ENCODE peak calls at places on chromosomes 11 and 22, in seven cellular contexts. E is SJCRH30, N is psoas muscle, Y is RWPE2, X is GM23338, O is left ventricle myocardium inferior, L is H1. F is an unnamed sample. For H3K4me1, the result is how much of the 10 kb centered on the place peaks cover.

GRCh38 chr11:17887779-17888178 is 125.1 kb downstream of the SERGEF start:
- DNase-seq in E (no peak), N (no peak), Y (no peak), X (peak), O (no peak), L (no peak), F (no peak)

GRCh38 chr11:133950874-133951483 is 5.8 kb downstream of the IGSF9B start:
- DNase-seq in E (no peak), N (no peak), Y (no peak), X (peak), O (peak), L (no peak), F (no peak)

GRCh38 chr11:117720061-117720511 is 76.9 kb downstream of the DSCAML1 start:
- DNase-seq in E (no peak), N (no peak), Y (no peak), X (peak), O (no peak), L (no peak), F (no peak)

GRCh38 chr11:131300304-131300703 is 70.1 kb upstream of the NTM start:
- DNase-seq in E (no peak), N (no peak), Y (no peak), X (no peak), O (no peak), L (no peak), F (no peak)

GRCh38 chr11:111312076-111312475 is 13.7 kb downstream of the POU2AF3 start:
- DNase-seq in E (no peak), N (no peak), Y (no peak), X (no peak), O (no peak), L (no peak), F (no peak)

GRCh38 chr11:63590024-63590788 is 24.0 kb downstream of the PLAAT3 start:
- DNase-seq in E (no peak), N (no peak), Y (no peak), X (no peak), O (no peak), L (no peak), F (no peak)

GRCh38 chr11:126485986-126486635 is 130.6 kb downstream of the ST3GAL4 start:
- DNase-seq in E (no peak), N (peak), Y (peak), X (no peak), O (no peak), L (no peak), F (no peak)

GRCh38 chr11:4464216-4465159 is 15.4 kb downstream of the OR52K2 start:
- DNase-seq in E (peak), N (no peak), Y (peak), X (peak), O (no peak), L (no peak), F (peak)

GRCh38 chr11:57310091-57310490 is 14.7 kb downstream of the TNKS1BP1 start:
- DNase-seq in E (no peak), N (peak), Y (no peak), X (no peak), O (no peak), L (no peak), F (no peak)

GRCh38 chr11:92048415-92048814 is 176.2 kb upstream of the FAT3 start:
- DNase-seq in E (no peak), N (no peak), Y (peak), X (no peak), O (no peak), L (no peak), F (no peak)
- H3K4me1 ChIP-seq in E (under half), N (under half), Y (under half), X (under half), O (under half), L (under half), F (under half)

GRCh38 chr11:65912840-65913239 is 6.0 kb downstream of the C11orf68 start:
- DNase-seq in E (peak), N (no peak), Y (peak), X (no peak), O (no peak), L (no peak), F (no peak)
- H3K27ac ChIP-seq in E (peak), N (peak), Y (peak), X (no peak), O (no peak), L (no peak), F (no peak)

DNA sequence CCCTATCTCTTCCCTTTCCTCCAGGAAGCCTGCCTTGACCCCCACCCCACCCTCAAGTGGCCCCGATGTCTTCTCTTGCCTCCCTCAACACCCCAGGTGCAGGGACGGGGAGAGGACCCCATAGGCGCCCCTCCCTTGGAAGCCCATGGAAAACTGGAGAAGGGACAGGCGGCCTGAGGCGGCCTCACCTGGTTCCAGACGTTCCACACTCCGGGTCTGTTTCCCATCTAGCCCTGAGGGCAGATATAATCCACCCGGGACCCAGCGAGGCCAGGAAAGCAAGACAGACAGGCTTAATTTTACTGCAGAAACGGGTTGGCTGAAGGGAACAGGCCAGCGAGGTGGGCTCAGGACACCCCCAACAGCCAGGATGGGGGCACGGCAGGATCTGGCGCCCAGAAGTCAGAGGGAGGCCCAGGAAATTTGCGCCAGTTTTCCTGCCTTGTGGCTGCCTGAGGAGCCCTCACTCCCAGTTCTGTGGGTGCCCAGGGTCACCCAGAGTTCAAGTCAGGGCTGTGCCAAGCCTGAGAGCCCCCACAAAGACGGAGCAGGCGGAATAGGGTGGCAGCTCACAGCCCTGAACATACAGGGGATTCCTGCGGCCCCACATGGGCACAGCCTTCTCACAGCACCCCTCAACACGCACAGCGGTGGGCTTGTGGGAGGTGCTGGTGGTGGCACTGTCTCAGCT is 3.0 kb upstream of the SIGIRR start:
- DNase-seq in E (no peak), N (no peak), Y (no peak), X (no peak), O (no peak), L (no peak), F (no peak)
- H3K4me3 ChIP-seq in E (no peak), N (peak), Y (peak), X (peak), O (peak), L (peak), F (no peak)

GRCh38 chr22:37343863-37344734 is 61.8 kb downstream of the CYTH4 start:
- DNase-seq in E (no peak), N (no peak), Y (no peak), X (no peak), O (no peak), L (no peak), F (no peak)

GRCh38 chr22:37343343-37343742 is 61.0 kb downstream of the CYTH4 start:
- DNase-seq in E (no peak), N (no peak), Y (no peak), X (no peak), O (no peak), L (no peak), F (no peak)

GRCh38 chr22:37344735-37345462 is 62.6 kb downstream of the CYTH4 start:
- DNase-seq in E (no peak), N (no peak), Y (no peak), X (no peak), O (no peak), L (no peak), F (no peak)

GRCh38 chr22:37349043-37349814 is 66.9 kb downstream of the CYTH4 start:
- DNase-seq in E (no peak), N (no peak), Y (no peak), X (no peak), O (no peak), L (no peak), F (no peak)

DNA sequence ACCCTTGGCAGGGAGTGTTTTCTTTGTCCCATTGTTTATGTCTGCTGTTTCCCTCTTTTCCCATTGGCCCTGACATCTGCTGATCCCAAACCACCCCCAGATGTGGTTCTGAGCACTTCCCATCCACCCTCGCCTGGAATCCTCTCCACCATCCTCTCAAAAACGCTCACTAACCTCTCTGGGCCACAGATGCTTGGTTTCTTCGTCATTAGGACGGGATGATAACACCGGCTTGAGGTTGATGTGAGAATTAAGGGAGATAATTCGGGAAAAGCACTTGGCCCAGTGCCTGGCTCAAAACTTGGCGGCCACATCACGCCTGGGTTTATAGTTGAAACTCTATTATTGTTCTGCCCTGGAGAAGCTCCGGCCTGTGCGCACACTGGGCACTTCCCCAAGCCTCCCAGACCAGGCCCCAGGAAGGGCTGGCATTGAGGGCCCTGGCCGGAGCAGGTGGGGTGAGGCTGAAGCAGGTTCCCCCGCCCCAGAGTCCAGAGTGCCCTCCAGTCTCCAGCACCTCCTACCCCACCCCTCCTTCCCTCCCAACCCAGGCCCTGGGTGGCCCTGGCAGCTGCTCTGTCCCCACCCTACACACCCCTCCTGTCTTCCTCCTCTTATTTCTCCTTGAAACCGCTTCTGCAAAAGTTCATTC is 63.7 kb downstream of the CYTH4 start:
- DNase-seq in E (peak), N (no peak), Y (no peak), X (no peak), O (peak), L (no peak), F (no peak)
- H3K4me1 ChIP-seq in E (under half), N (under half), Y (under half), X (under half), O (under half), L (under half), F (under half)

DNA sequence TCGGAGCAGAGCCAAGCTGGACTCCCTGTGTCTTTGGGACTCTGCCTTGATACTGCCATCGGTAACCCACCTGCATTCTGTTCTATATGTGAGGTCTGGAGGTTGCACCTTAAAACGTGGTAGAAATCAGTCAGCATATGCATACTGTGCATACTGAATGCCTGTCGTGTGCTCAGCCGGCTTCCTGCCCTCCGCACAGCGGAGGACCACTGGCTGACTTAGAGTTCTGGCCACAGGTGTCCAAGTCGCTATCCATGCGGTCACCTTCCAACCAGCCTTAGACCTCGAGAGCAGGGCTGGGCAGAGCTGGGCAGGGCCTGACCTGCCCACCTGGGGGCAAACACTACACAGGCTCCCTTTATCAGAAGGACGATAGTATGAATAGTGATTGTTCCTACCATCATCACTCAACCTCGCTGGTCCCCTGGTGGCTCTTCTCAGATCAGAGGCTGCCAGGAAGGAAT is 3.8 kb downstream of the TBC1D10C start:
- DNase-seq in E (no peak), N (no peak), Y (no peak), X (no peak), O (no peak), L (no peak), F (no peak)
- H3K27ac ChIP-seq in E (no peak), N (no peak), Y (no peak), X (no peak), O (no peak), L (no peak), F (peak)

GRCh38 chr22:45450101-45450785 is 36.8 kb downstream of the RIBC2 start:
- DNase-seq in E (no peak), N (peak), Y (no peak), X (no peak), O (no peak), L (no peak), F (no peak)
- H3K4me3 ChIP-seq in E (no peak), N (no peak), Y (no peak), X (no peak), O (no peak), L (no peak), F (no peak)

DNA sequence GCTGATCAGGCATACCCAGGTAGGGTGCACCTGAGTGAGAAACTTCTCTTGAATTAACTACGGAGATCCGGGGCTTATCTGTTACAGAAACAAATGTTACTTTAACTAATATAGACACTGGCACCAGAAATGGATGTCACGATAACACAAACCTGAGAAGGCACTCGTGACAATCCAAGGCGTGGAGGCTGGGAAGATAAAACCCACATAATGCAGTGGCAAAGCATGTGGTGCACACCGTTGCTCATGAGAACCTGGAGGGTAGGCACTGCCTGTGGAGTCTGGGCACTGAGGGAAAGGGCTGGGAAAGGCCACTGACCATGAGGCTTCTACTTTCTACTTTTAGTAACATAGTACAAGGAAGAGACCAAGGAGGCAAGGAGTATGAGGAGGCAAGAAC is 22.6 kb downstream of the SLC22A12 start:
- DNase-seq in E (no peak), N (no peak), Y (no peak), X (no peak), O (no peak), L (no peak), F (no peak)
- H3K4me1 ChIP-seq in E (under half), N (under half), Y (under half), X (under half), O (under half), L (under half), F (under half)

F was measured in CD4-positive, CD25-positive, alpha-beta regulatory T cell.